ENCODE peak calls at places on chromosomes 4 and X, in six cellular contexts. W is WTC11; F is uterus; S is CD8-positive, alpha-beta memory T cell; M is omental fat pad; U is substantia nigra. P is an unnamed sample.

GRCh38 chr4:165879581-165879980 is 6.5 kb downstream of the TLL1 start:
- DNase-seq in F (no peak), M (no peak), U (no peak), W (no peak), S (no peak), P (no peak)

GRCh38 chr4:53313510-53313909 is 52.4 kb downstream of the SCFD2 start:
- DNase-seq in W (no peak), F (no peak), M (no peak), S (no peak), U (no peak), P (no peak)

GRCh38 chr4:186724048-186724860 is 598 bp upstream of the FAT1 start:
- DNase-seq in F (peak; percentile 57), S (no peak), U (peak; percentile 30), M (no peak), W (peak; percentile 72), P (no peak)

GRCh38 chr4:89410687-89411086 is 103.1 kb upstream of the GPRIN3 start:
- DNase-seq in M (no peak), U (no peak), F (no peak), S (no peak), W (no peak), P (no peak)

GRCh38 chr4:84167089-84167488 is 332.0 kb downstream of the NKX6-1 start:
- DNase-seq in M (no peak), U (no peak), F (no peak), S (no peak), W (no peak), P (no peak)

GRCh38 chrX:134688839-134689238 is 30.6 kb upstream of the PLAC1 start:
- DNase-seq in M (no peak), U (no peak), S (no peak), W (no peak), F (no peak), P (no peak)

GRCh38 chr4:48016141-48017107 is at the start of the genes CNGA1 and NIPAL1:
- DNase-seq in U (peak; percentile 2), F (peak; percentile 49), M (peak; percentile 48), W (peak; percentile 92), S (peak; percentile 71), P (no peak)

GRCh38 chr4:66169341-66169740 is 499.1 kb upstream of the EPHA5 start:
- DNase-seq in S (no peak), U (no peak), M (no peak), W (no peak), F (no peak), P (no peak)

GRCh38 chrX:71637848-71638247 is 19.5 kb upstream of the CXCR3 start:
- DNase-seq in F (no peak), S (no peak), M (no peak), W (no peak), U (no peak), P (no peak)

GRCh38 chr4:36011381-36011780 is 232.9 kb downstream of the ARAP2 start:
- DNase-seq in F (no peak), W (no peak), S (no peak), U (no peak), M (no peak), P (no peak)

GRCh38 chr4:53380221-53380620 is 2.8 kb downstream of the FIP1L1 start:
- DNase-seq in M (no peak), S (no peak), U (no peak), W (no peak), F (no peak), P (no peak)

GRCh38 chrX:150934453-150934852 is 36.0 kb upstream of the CD99L2 start:
- DNase-seq in S (no peak), U (no peak), F (peak; percentile 17), M (no peak), W (peak; percentile 31), P (no peak)

GRCh38 chr4:76681996-76682395 is 215.9 kb downstream of the SOWAHB start:
- DNase-seq in U (no peak), W (no peak), F (no peak), S (no peak), M (no peak), P (no peak)

GRCh38 chrX:19686876-19687275 is 171.6 kb upstream of the MAP3K15 start:
- DNase-seq in W (no peak), S (no peak), M (no peak), U (no peak), F (no peak), P (no peak)

GRCh38 chr4:56681158-56681848 is at the start of gene HOPX:
- DNase-seq in F (no peak), S (no peak), W (no peak), M (no peak), U (no peak), P (no peak)

GRCh38 chr4:184434496-184435066 is 39.8 kb downstream of the IRF2 start:
- DNase-seq in F (no peak), M (no peak), W (no peak), U (no peak), S (no peak), P (no peak)

GRCh38 chr4:114807759-114808404 is 209.3 kb downstream of the UGT8 start:
- DNase-seq in W (peak; percentile 53), S (no peak), F (no peak), U (no peak), M (no peak), P (no peak)

GRCh38 chr4:116959045-116959444 is 126.3 kb downstream of the TRAM1L1 start:
- DNase-seq in U (no peak), M (no peak), F (no peak), S (no peak), W (no peak), P (no peak)

GRCh38 chr4:150164956-150165355 is 86.7 kb downstream of the DCLK2 start:
- DNase-seq in M (no peak), S (no peak), W (no peak), U (no peak), F (no peak), P (no peak)

GRCh38 chr4:174999407-174999806 is 81.2 kb downstream of the ADAM29 start:
- DNase-seq in U (no peak), F (no peak), W (no peak), M (no peak), S (no peak), P (no peak)

GRCh38 chr4:186934841-186935443 is 211.3 kb upstream of the FAT1 start:
- DNase-seq in M (no peak), U (no peak), W (no peak), F (no peak), S (no peak), P (no peak)

GRCh38 chr4:168846414-168846813 is 163.6 kb downstream of the CBR4 start:
- DNase-seq in F (no peak), M (no peak), W (no peak), S (no peak), U (no peak), P (no peak)

GRCh38 chrX:12965390-12965940 is 9.4 kb upstream of the TMSB4X start:
- DNase-seq in W (no peak), M (no peak), S (no peak), F (no peak), U (no peak), P (no peak)

GRCh38 chrX:115459883-115460564 is 101.0 kb upstream of the PLS3 start:
- DNase-seq in W (no peak), M (no peak), F (no peak), S (no peak), U (no peak), P (no peak)